ENCODE peak calls at places on chromosomes 4 and X, in four cellular contexts. U, D, R and B are unnamed samples. For H3K4me1, the result is how much of the 10 kb centered on the place peaks cover.

GRCh38 chrX:72306085-72306801 is 529 bp upstream of the CITED1 start:
- DNase-seq in U (no peak), D (peak), R (no peak), B (no peak)

GRCh38 chrX:110162131-110162530 is 155.8 kb downstream of the AMMECR1 start:
- DNase-seq in U (no peak), D (no peak), R (no peak), B (no peak)

GRCh38 chr4:13990596-13991589 is 363.4 kb upstream of the BOD1L1 start:
- DNase-seq in U (no peak), D (peak), R (no peak), B (no peak)

GRCh38 chrX:51694254-51694653 is 11.6 kb upstream of the CENPVL2 start:
- DNase-seq in U (no peak), D (no peak), R (no peak), B (no peak)

GRCh38 chr4:61299316-61299715 is 99.2 kb downstream of the ADGRL3 start:
- DNase-seq in U (no peak), D (no peak), R (no peak), B (no peak)

GRCh38 chr4:113646456-113646809 is 115.1 kb downstream of the CAMK2D start:
- DNase-seq in U (no peak), D (no peak), R (peak), B (no peak)

GRCh38 chrX:54798137-54798536 is at the start of gene ITIH6:
- DNase-seq in U (no peak), D (peak), R (no peak), B (no peak)

GRCh38 chr4:177434667-177435066 is 7.6 kb downstream of the AGA start:
- DNase-seq in U (no peak), D (no peak), R (no peak), B (no peak)

GRCh38 chr4:7651461-7651921 is 216.8 kb upstream of the PSAPL1 start:
- DNase-seq in U (no peak), D (peak), R (no peak), B (no peak)

GRCh38 chr4:7650606-7651400 is 216.1 kb upstream of the PSAPL1 start:
- DNase-seq in U (no peak), D (peak), R (no peak), B (no peak)

GRCh38 chr4:7649411-7649740 is 214.6 kb upstream of the PSAPL1 start:
- DNase-seq in U (no peak), D (no peak), R (no peak), B (no peak)

GRCh38 chr4:7648813-7649395 is 214.2 kb upstream of the PSAPL1 start:
- DNase-seq in U (no peak), D (no peak), R (no peak), B (no peak)

GRCh38 chr4:7649741-7650531 is 215.2 kb upstream of the PSAPL1 start:
- DNase-seq in U (peak), D (peak), R (peak), B (peak)
- H3K4me1 ChIP-seq in U (under half), D (half or more), R (under half), B (half or more)

GRCh38 chr4:173498771-173499170 is 31.3 kb downstream of the HAND2 start:
- DNase-seq in U (no peak), D (no peak), R (no peak), B (no peak)
- H3K27ac ChIP-seq in U (no peak), D (no peak), R (no peak), B (no peak)

GRCh38 chr4:98482503-98482846 is 175.9 kb downstream of the TSPAN5 start:
- DNase-seq in U (no peak), D (no peak), R (no peak), B (no peak)
- H3K4me1 ChIP-seq in U (under half), D (under half), R (half or more), B (under half)

GRCh38 chr4:79584902-79585301 is 176.9 kb upstream of the GK2 start:
- DNase-seq in U (no peak), D (no peak), R (no peak), B (no peak)
- H3K27ac ChIP-seq in U (no peak), D (no peak), R (no peak), B (no peak)